ENCODE peak calls at places on chromosomes 5 and 9, in five cellular contexts. S is CD8-positive, alpha-beta T cell; X is nephron progenitor cell; J is body of pancreas; E is CD4-positive, alpha-beta T cell. B is an unnamed sample.

GRCh38 chr9:36991516-36992134 is 42.4 kb downstream of the PAX5 start:
- DNase-seq in S (no peak), X (peak), J (no peak), E (no peak), B (peak)

GRCh38 chr5:157747766-157748700 is 4.5 kb downstream of the LSM11 start:
- DNase-seq in S (no peak), X (no peak), J (no peak), E (no peak), B (no peak)

GRCh38 chr5:167587768-167588167 is 703.7 kb upstream of the WWC1 start:
- DNase-seq in S (no peak), X (peak), J (peak), E (no peak), B (peak)

GRCh38 chr5:57937025-57937424 is 454.4 kb upstream of the ACTBL2 start:
- DNase-seq in S (no peak), X (no peak), J (no peak), E (no peak), B (no peak)

GRCh38 chr9:117737721-117738226 is 33.6 kb downstream of the TLR4 start:
- DNase-seq in S (no peak), X (no peak), J (no peak), E (no peak), B (no peak)

GRCh38 chr5:36215910-36216309 is 25.8 kb downstream of the NADK2 start:
- DNase-seq in S (no peak), X (no peak), J (no peak), E (no peak), B (no peak)

GRCh38 chr5:52469835-52470234 is 317.9 kb upstream of the ITGA1 start:
- DNase-seq in S (no peak), X (no peak), J (no peak), E (no peak), B (no peak)

GRCh38 chr9:13487071-13487470 is 207.6 kb upstream of the MPDZ start:
- DNase-seq in S (no peak), X (no peak), J (no peak), E (no peak), B (no peak)

GRCh38 chr5:35098214-35098613 is 50.5 kb upstream of the AGXT2 start:
- DNase-seq in S (no peak), X (no peak), J (no peak), E (no peak), B (no peak)

GRCh38 chr5:126384985-126385384 is 38.2 kb upstream of the GRAMD2B start:
- DNase-seq in S (no peak), X (no peak), J (no peak), E (no peak), B (no peak)

GRCh38 chr9:117218951-117219350 is 195.9 kb downstream of the ASTN2 start:
- DNase-seq in S (no peak), X (no peak), J (no peak), E (no peak), B (no peak)

GRCh38 chr5:125530833-125531610 is 784.6 kb upstream of the ZNF608 start:
- DNase-seq in S (no peak), X (no peak), J (no peak), E (no peak), B (no peak)

GRCh38 chr9:2673161-2673560 is 44.1 kb upstream of the KCNV2 start:
- DNase-seq in S (no peak), X (no peak), J (no peak), E (no peak), B (no peak)
- TF ChIP-seq CTCF in S (no peak), X (no peak), J (no peak), E (no peak), B (no peak)

GRCh38 chr9:124122813-124123462 is 111.4 kb downstream of the LHX2 start:
- DNase-seq in S (no peak), X (no peak), J (no peak), E (no peak), B (no peak)
- TF ChIP-seq CTCF in S (no peak), X (no peak), J (peak), E (no peak), B (no peak)

GRCh38 chr9:89486681-89487080 is 11.2 kb downstream of the SEMA4D start:
- DNase-seq in S (no peak), X (no peak), J (no peak), E (no peak), B (no peak)
- TF ChIP-seq CTCF in S (no peak), X (no peak), J (no peak), E (no peak), B (no peak)

GRCh38 chr9:80233102-80233843 is 661.5 kb downstream of the TLE4 start:
- DNase-seq in S (no peak), X (no peak), J (no peak), E (no peak), B (no peak)
- TF ChIP-seq CTCF in S (no peak), X (no peak), J (no peak), E (no peak), B (no peak)

GRCh38 chr5:144951001-144951400 is 780.3 kb downstream of the KCTD16 start:
- DNase-seq in S (no peak), X (no peak), J (no peak), E (no peak), B (no peak)
- TF ChIP-seq CTCF in S (no peak), X (no peak), J (no peak), E (no peak), B (no peak)

GRCh38 chr5:82106207-82106606 is 134.4 kb downstream of the ATG10 start:
- DNase-seq in S (no peak), X (no peak), J (no peak), E (no peak), B (no peak)

GRCh38 chr5:82105457-82105856 is 133.6 kb downstream of the ATG10 start:
- DNase-seq in S (no peak), X (no peak), J (no peak), E (no peak), B (no peak)

GRCh38 chr5:82104872-82105271 is 133.0 kb downstream of the ATG10 start:
- DNase-seq in S (peak), X (no peak), J (no peak), E (no peak), B (no peak)

GRCh38 chr5:82096249-82096648 is 124.4 kb downstream of the ATG10 start:
- DNase-seq in S (no peak), X (no peak), J (no peak), E (no peak), B (no peak)

DNA sequence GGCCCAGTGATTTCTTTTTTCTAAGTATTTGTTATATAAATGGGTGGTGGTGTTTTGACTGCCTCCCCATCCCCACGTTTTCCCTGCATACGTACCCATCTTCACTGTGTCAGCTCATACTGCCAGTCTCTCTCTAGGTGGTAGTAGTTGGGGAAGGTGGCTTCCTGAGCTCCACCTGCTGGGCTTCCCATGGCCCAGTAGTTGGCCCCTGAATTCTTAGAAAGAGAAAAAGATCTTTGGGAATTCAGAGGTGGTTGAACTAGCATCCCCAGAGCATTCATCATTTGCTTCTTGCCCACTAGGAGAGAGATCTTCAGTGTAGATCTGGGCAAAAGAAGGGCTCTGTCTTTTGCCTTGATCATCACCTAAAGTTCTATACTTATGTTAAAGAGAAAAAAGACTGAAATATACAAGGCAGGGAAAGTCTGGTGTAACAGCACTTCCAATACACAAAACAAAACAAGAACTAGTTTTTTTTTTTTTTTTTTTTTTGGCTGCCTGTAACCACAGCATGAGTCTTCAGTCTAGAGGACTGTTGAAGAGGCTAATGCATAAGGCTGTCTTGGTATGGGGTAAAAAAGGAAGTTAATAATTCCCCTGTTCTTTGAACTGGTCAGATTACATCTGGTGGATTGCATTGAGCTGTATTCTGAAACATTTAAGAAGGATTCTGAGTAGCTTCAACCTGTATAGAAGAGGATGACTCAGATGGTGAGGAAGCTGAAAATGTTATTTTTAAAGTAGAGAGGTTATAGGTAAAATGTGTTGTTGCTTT is 128.7 kb downstream of the ATG10 start:
- DNase-seq in S (no peak), X (no peak), J (no peak), E (no peak), B (no peak)
- TF ChIP-seq CTCF in S (no peak), X (no peak), J (no peak), E (no peak), B (no peak)

DNA sequence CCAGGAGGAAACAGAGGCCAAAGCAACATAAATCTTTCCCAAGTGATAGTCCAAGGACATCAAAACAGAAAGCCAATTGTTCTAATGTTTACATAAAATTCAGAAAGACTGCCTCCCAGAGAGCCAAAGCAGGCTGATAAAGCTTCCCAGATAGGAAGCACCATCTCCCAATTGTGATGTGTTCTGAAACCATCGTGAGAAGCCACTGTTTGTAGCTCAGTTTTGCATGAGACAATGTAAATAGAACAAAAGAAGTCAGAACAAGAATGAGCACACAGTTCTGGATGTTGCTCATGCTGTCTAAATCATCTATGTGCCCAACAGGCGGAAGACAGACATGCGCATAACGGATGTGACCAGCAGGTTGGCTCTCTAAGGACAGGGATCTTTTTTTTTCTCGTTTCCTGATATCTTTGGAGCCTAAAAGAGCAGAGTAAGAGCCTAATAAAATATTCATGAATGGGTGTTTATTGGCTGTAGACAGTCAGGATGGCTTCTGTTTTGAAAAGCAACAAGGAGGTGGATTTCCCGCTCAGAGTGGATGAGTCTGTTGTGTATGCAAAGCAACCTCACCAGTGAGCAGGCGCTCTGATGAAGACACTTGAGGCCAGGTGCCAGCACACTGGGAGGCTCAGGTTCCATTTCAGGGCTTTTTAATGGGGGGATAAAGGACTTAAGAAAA is 113.6 kb downstream of the GNA14 start:
- DNase-seq in S (no peak), X (no peak), J (no peak), E (no peak), B (peak)
- TF ChIP-seq CTCF in S (no peak), X (no peak), J (no peak), E (no peak), B (no peak)

GRCh38 chr9:38030658-38031057 is 38.4 kb downstream of the SHB start:
- DNase-seq in S (no peak), X (no peak), J (no peak), E (no peak), B (no peak)
- TF ChIP-seq CTCF in S (no peak), X (no peak), J (no peak), E (no peak), B (peak)